ENCODE peak calls at places on chromosomes 16 and 17, in eight cellular contexts. E is amniotic epithelial cell; W is NCI-H2081; H is GM23248; A is activated gamma-delta T cell treated with Interleukin-2 at 50 U/mL for 16 hours; S is RWPE1; O is T-cell; J is activated CD8-positive, alpha-beta memory T cell treated with anti-CD3 and anti-CD28 coated beads, Interleukin-2, amount 50 U/mL, for 4 hours. L is an unnamed sample.
A peak's percentile ranks its signal among the peaks of the same experiment; 100 is the strongest.

GRCh38 chr17:13182450-13182849 is 164.6 kb upstream of the ELAC2 start:
- DNase-seq in E (no peak), W (no peak), H (no peak), A (no peak), S (no peak), O (no peak), J (no peak), L (no peak)

GRCh38 chr17:35510031-35510430 is 27.4 kb downstream of the SLFN12L start:
- DNase-seq in E (no peak), W (no peak), H (no peak), A (no peak), S (no peak), O (no peak), J (no peak), L (no peak)

GRCh38 chr16:19118938-19119431 is 5.2 kb downstream of the ITPRIPL2 start:
- DNase-seq in E (peak; percentile 97), W (no peak), H (peak; percentile 96), A (no peak), S (peak; percentile 79), O (no peak), J (no peak), L (no peak)

GRCh38 chr16:55367796-55368195 is 43.8 kb downstream of the IRX6 start:
- DNase-seq in E (peak; percentile 5), W (no peak), H (peak; percentile 53), A (no peak), S (peak; percentile 28), O (no peak), J (no peak), L (no peak)

GRCh38 chr16:13994239-13995106 is 74.5 kb downstream of the ERCC4 start:
- DNase-seq in E (no peak), W (no peak), H (no peak), A (no peak), S (no peak), O (no peak), J (no peak), L (no peak)

GRCh38 chr16:30659507-30660423 is 1.5 kb downstream of the FBRS start:
- DNase-seq in E (peak; percentile 27), W (peak; percentile 13), H (peak; percentile 48), A (peak; percentile 50), S (peak; percentile 12), O (peak; percentile 28), J (peak; percentile 62), L (peak; percentile 39)

GRCh38 chr16:49701867-49702494 is 153.9 kb downstream of the ZNF423 start:
- DNase-seq in E (no peak), W (peak; percentile 60), H (peak; percentile 46), A (no peak), S (no peak), O (no peak), J (no peak), L (no peak)

GRCh38 chr16:1877804-1878203 is 5.8 kb upstream of the MEIOB start:
- DNase-seq in E (no peak), W (no peak), H (no peak), A (no peak), S (no peak), O (no peak), J (no peak), L (no peak)

GRCh38 chr17:68783861-68784260 is 171.3 kb downstream of the ABCA8 start:
- DNase-seq in E (peak; percentile 32), W (no peak), H (no peak), A (no peak), S (no peak), O (no peak), J (no peak), L (no peak)

GRCh38 chr17:82871056-82871775 is 31.4 kb upstream of the ZNF750 start:
- DNase-seq in E (no peak), W (no peak), H (no peak), A (no peak), S (no peak), O (no peak), J (no peak), L (no peak)

GRCh38 chr17:48612456-48612853 is 1.6 kb upstream of the HOXB7 start:
- DNase-seq in E (peak; percentile 64), W (no peak), H (peak; percentile 36), A (no peak), S (no peak), O (no peak), J (no peak), L (no peak)

GRCh38 chr17:77281024-77281903 is 140.5 kb downstream of the SEC14L1 start:
- DNase-seq in E (no peak), W (peak; percentile 81), H (peak; percentile 68), A (peak; percentile 54), S (peak; percentile 89), O (peak; percentile 50), J (peak; percentile 60), L (no peak)

GRCh38 chr16:77971306-77972131 is 50.8 kb upstream of the CLEC3A start:
- DNase-seq in E (peak; percentile 75), W (peak; percentile 59), H (peak; percentile 85), A (peak; percentile 66), S (peak; percentile 54), O (peak; percentile 27), J (peak; percentile 71), L (peak; percentile 46)

GRCh38 chr17:83189013-83189672 is 109.7 kb downstream of the METRNL start:
- DNase-seq in E (no peak), W (no peak), H (no peak), A (no peak), S (no peak), O (no peak), J (no peak), L (no peak)

GRCh38 chr16:72846594-72846993 is 201.3 kb downstream of the ZFHX3 start:
- DNase-seq in E (no peak), W (no peak), H (no peak), A (no peak), S (no peak), O (no peak), J (no peak), L (no peak)

GRCh38 chr16:87695534-87695933 is 70.3 kb downstream of the KLHDC4 start:
- DNase-seq in E (no peak), W (no peak), H (no peak), A (no peak), S (no peak), O (no peak), J (no peak), L (no peak)

GRCh38 chr16:75452464-75453190 is 11.9 kb downstream of the TMEM170A start:
- DNase-seq in E (no peak), W (no peak), H (no peak), A (no peak), S (no peak), O (no peak), J (no peak), L (no peak)

GRCh38 chr16:78756189-78756661 is 656.8 kb downstream of the WWOX start:
- DNase-seq in E (no peak), W (no peak), H (no peak), A (no peak), S (no peak), O (no peak), J (no peak), L (no peak)

GRCh38 chr17:17511293-17511741 is 15.1 kb upstream of the RASD1 start:
- DNase-seq in E (no peak), W (no peak), H (no peak), A (no peak), S (no peak), O (no peak), J (no peak), L (no peak)

GRCh38 chr16:53609536-53609935 is 94.1 kb downstream of the RPGRIP1L start:
- DNase-seq in E (no peak), W (no peak), H (no peak), A (no peak), S (no peak), O (no peak), J (no peak), L (no peak)

GRCh38 chr16:63217011-63217410 is 1180.8 kb upstream of the CDH8 start:
- DNase-seq in E (no peak), W (no peak), H (no peak), A (no peak), S (no peak), O (no peak), J (no peak), L (no peak)

GRCh38 chr17:48103379-48103715 is 2.1 kb upstream of the CBX1 start:
- DNase-seq in E (no peak), W (no peak), H (no peak), A (peak; percentile 12), S (no peak), O (no peak), J (no peak), L (no peak)

GRCh38 chr16:2296662-2297505 is 29.0 kb upstream of the RNPS1 start:
- DNase-seq in E (peak; percentile 48), W (peak; percentile 4), H (peak; percentile 44), A (no peak), S (no peak), O (no peak), J (no peak), L (peak; percentile 68)

GRCh38 chr16:11309895-11310633 is 28.9 kb upstream of the PRM1 start:
- DNase-seq in E (no peak), W (no peak), H (no peak), A (no peak), S (no peak), O (no peak), J (no peak), L (no peak)

GRCh38 chr16:30185683-30186421 is 2.5 kb downstream of the CORO1A start:
- DNase-seq in E (no peak), W (no peak), H (no peak), A (peak; percentile 87), S (no peak), O (peak; percentile 77), J (peak; percentile 80), L (peak; percentile 56)

GRCh38 chr16:29804455-29805231 is 1.7 kb upstream of the MAZ start:
- DNase-seq in E (no peak), W (peak; percentile 49), H (peak; percentile 71), A (no peak), S (no peak), O (no peak), J (no peak), L (no peak)

GRCh38 chr17:64984776-64985521 is 65.7 kb upstream of the LRRC37A3 start:
- DNase-seq in E (peak; percentile 97), W (no peak), H (peak; percentile 27), A (peak; percentile 58), S (no peak), O (peak; percentile 34), J (peak; percentile 45), L (peak; percentile 37)

GRCh38 chr16:55759983-55760664 is 72.8 kb downstream of the CES1 start:
- DNase-seq in E (no peak), W (no peak), H (peak; percentile 4), A (no peak), S (no peak), O (no peak), J (no peak), L (no peak)

GRCh38 chr16:86515780-86516617 is 5.7 kb downstream of the FOXF1 start:
- DNase-seq in E (peak; percentile 72), W (no peak), H (peak; percentile 54), A (no peak), S (no peak), O (no peak), J (no peak), L (no peak)

GRCh38 chr16:80816372-80816771 is 12.0 kb upstream of the CDYL2 start:
- DNase-seq in E (no peak), W (no peak), H (no peak), A (no peak), S (no peak), O (no peak), J (no peak), L (no peak)

GRCh38 chr16:2237076-2237551 is 870 bp downstream of the DNASE1L2 start:
- DNase-seq in E (no peak), W (no peak), H (no peak), A (no peak), S (no peak), O (no peak), J (no peak), L (no peak)

GRCh38 chr17:57481901-57482300 is 225.6 kb downstream of the MSI2 start:
- DNase-seq in E (peak; percentile 100), W (no peak), H (peak; percentile 96), A (no peak), S (no peak), O (no peak), J (no peak), L (no peak)

GRCh38 chr17:60941028-60941427 is 263.4 kb downstream of the BCAS3 start:
- DNase-seq in E (peak; percentile 96), W (peak; percentile 30), H (peak; percentile 90), A (no peak), S (peak; percentile 19), O (no peak), J (no peak), L (peak; percentile 7)

GRCh38 chr17:48352630-48353029 is 77.4 kb downstream of the SKAP1 start:
- DNase-seq in E (no peak), W (no peak), H (peak; percentile 53), A (no peak), S (peak; percentile 11), O (no peak), J (no peak), L (no peak)

L was measured in CMK.